ENCODE peak calls at places on chromosomes 11 and 22, in ten cellular contexts. D, Q, E, H, C, I, A, X, Y and G are unnamed samples.

GRCh38 chr11:65329944-65330403 is 3.7 kb upstream of the DPF2 start:
- DNase-seq in I (peak; percentile 72), D (peak; percentile 72), E (peak; percentile 56), X (peak; percentile 54), Y (peak; percentile 61), H (peak; percentile 95), C (peak; percentile 72), A (peak; percentile 50), Q (peak; percentile 65), G (peak; percentile 70)

GRCh38 chr11:4551346-4551979 is 6.5 kb downstream of the OR52M1 start:
- DNase-seq in C (no peak), Q (no peak), D (no peak), Y (no peak), A (no peak), X (no peak), E (no peak), I (peak; percentile 8), H (no peak), G (no peak)

GRCh38 chr11:111729441-111729840 is 36.7 kb downstream of the PPP2R1B start:
- DNase-seq in X (no peak), D (no peak), H (no peak), Q (no peak), Y (no peak), E (no peak), C (no peak), A (no peak), I (no peak), G (no peak)

GRCh38 chr11:2212411-2213251 is 41.0 kb upstream of the TH start:
- DNase-seq in A (no peak), X (no peak), H (peak; percentile 55), Q (no peak), C (peak; percentile 4), I (no peak), E (no peak), D (peak; percentile 6), Y (no peak), G (no peak)

GRCh38 chr11:34860034-34860433 is 56.1 kb downstream of the APIP start:
- DNase-seq in H (no peak), A (no peak), E (no peak), X (no peak), C (no peak), Y (no peak), Q (no peak), I (no peak), D (peak; percentile 23), G (no peak)

GRCh38 chr11:44978279-44978960 is 27.7 kb upstream of the TP53I11 start:
- DNase-seq in H (no peak), E (no peak), X (no peak), A (no peak), C (no peak), Q (no peak), Y (no peak), D (no peak), I (no peak), G (no peak)

GRCh38 chr22:37525073-37525745 is 6.0 kb upstream of the CARD10 start:
- DNase-seq in Y (peak; percentile 37), H (no peak), X (no peak), Q (no peak), C (no peak), D (peak; percentile 91), I (peak; percentile 92), E (no peak), A (peak; percentile 84), G (no peak)

GRCh38 chr11:35555238-35555887 is 29.9 kb upstream of the PAMR1 start:
- DNase-seq in Q (no peak), Y (no peak), C (no peak), X (no peak), H (no peak), D (no peak), A (no peak), E (no peak), I (no peak), G (no peak)

GRCh38 chr11:10918698-10919097 is 60.8 kb upstream of the ZBED5 start:
- DNase-seq in A (no peak), C (no peak), I (no peak), X (no peak), D (no peak), H (no peak), Y (no peak), Q (no peak), E (no peak), G (no peak)

GRCh38 chr11:44989831-44990566 is 39.3 kb upstream of the TP53I11 start:
- DNase-seq in E (no peak), H (peak; percentile 20), A (no peak), X (peak; percentile 46), I (no peak), C (peak; percentile 86), D (no peak), Y (no peak), Q (no peak), G (no peak)

GRCh38 chr22:22823126-22823804 is 64.4 kb upstream of the IGLL5 start:
- DNase-seq in Y (no peak), X (no peak), E (no peak), I (no peak), H (no peak), C (no peak), A (no peak), D (no peak), Q (no peak), G (no peak)

GRCh38 chr11:57567210-57567511 is 311 bp downstream of the UBE2L6 start:
- DNase-seq in E (no peak), X (no peak), D (peak; percentile 49), I (peak; percentile 42), Y (no peak), A (no peak), C (no peak), Q (no peak), H (no peak), G (no peak)

GRCh38 chr22:49473286-49473685 is 354.4 kb downstream of the BRD1 start:
- DNase-seq in C (no peak), I (no peak), H (no peak), A (no peak), E (no peak), Y (no peak), D (no peak), X (no peak), Q (no peak), G (no peak)

GRCh38 chr11:134418119-134418840 is 6.2 kb upstream of the B3GAT1 start:
- DNase-seq in Y (no peak), X (no peak), I (no peak), Q (no peak), A (no peak), H (no peak), C (no peak), D (no peak), E (no peak), G (no peak)

GRCh38 chr22:44192098-44192810 is 11.5 kb downstream of the PARVG start:
- DNase-seq in D (no peak), X (no peak), E (peak; percentile 91), Y (no peak), H (no peak), C (no peak), Q (peak; percentile 45), A (no peak), I (no peak), G (no peak)

GRCh38 chr22:37681001-37681424 is 5.1 kb upstream of the NOL12 start:
- DNase-seq in I (no peak), C (no peak), D (no peak), Q (no peak), A (peak; percentile 38), H (no peak), E (no peak), Y (no peak), X (no peak), G (no peak)

GRCh38 chr11:86719781-86720463 is 47.5 kb upstream of the ME3 start:
- DNase-seq in Q (no peak), D (peak; percentile 61), H (no peak), X (no peak), Y (no peak), A (peak; percentile 94), C (no peak), E (no peak), I (peak; percentile 53), G (no peak)

GRCh38 chr11:45238724-45239123 is 47.4 kb downstream of the SYT13 start:
- DNase-seq in D (peak; percentile 65), E (no peak), Q (no peak), C (no peak), A (peak; percentile 80), Y (peak; percentile 37), X (no peak), H (no peak), I (peak; percentile 74), G (no peak)